ENCODE peak calls at places on chromosomes 6 and 20, in nine cellular contexts. P, E, U, Y, J, B, H, Z and O are unnamed samples.

GRCh38 chr6:138540468-138540867 is 41.2 kb upstream of the NHSL1 start:
- DNase-seq in P (no peak), E (peak; percentile 96), U (peak; percentile 90), Y (no peak), J (peak; percentile 93), B (no peak), H (peak; percentile 98), Z (no peak), O (no peak)

GRCh38 chr6:78746457-78746856 is 120.9 kb upstream of the IRAK1BP1 start:
- DNase-seq in P (no peak), E (peak; percentile 70), U (peak; percentile 16), Y (no peak), J (peak; percentile 57), B (no peak), H (peak; percentile 86), Z (no peak), O (no peak)

GRCh38 chr20:17652411-17652810 is 29.6 kb downstream of the RRBP1 start:
- DNase-seq in P (no peak), E (no peak), U (no peak), Y (no peak), J (no peak), B (no peak), H (no peak), Z (no peak), O (no peak)

GRCh38 chr6:110066091-110066490 is 88.0 kb downstream of the GPR6 start:
- DNase-seq in P (no peak), E (no peak), U (no peak), Y (no peak), J (no peak), B (no peak), H (no peak), Z (no peak), O (no peak)

GRCh38 chr20:36571564-36572504 is 1.6 kb upstream of the TGIF2 start:
- DNase-seq in P (no peak), E (no peak), U (no peak), Y (no peak), J (no peak), B (no peak), H (no peak), Z (no peak), O (no peak)

GRCh38 chr6:1313755-1314503 is 2.0 kb downstream of the FOXQ1 start:
- DNase-seq in P (no peak), E (no peak), U (no peak), Y (no peak), J (peak; percentile 25), B (peak; percentile 73), H (no peak), Z (peak; percentile 39), O (peak; percentile 77)

GRCh38 chr6:14763139-14763538 is 482.7 kb upstream of the JARID2 start:
- DNase-seq in P (no peak), E (peak; percentile 34), U (peak; percentile 30), Y (no peak), J (peak; percentile 76), B (peak; percentile 57), H (peak; percentile 13), Z (no peak), O (no peak)

GRCh38 chr6:83511901-83512681 is at the start of gene PRSS35:
- DNase-seq in P (no peak), E (peak; percentile 27), U (peak; percentile 61), Y (peak; percentile 22), J (peak; percentile 47), B (peak; percentile 14), H (peak; percentile 40), Z (no peak), O (peak; percentile 22)

GRCh38 chr20:31838646-31839292 is 6.6 kb downstream of the FOXS1 start:
- DNase-seq in P (no peak), E (no peak), U (peak; percentile 70), Y (no peak), J (no peak), B (peak; percentile 55), H (no peak), Z (no peak), O (no peak)

GRCh38 chr20:61874421-61875068 is 191.1 kb downstream of the TAF4 start:
- DNase-seq in P (no peak), E (peak; percentile 12), U (no peak), Y (no peak), J (peak; percentile 35), B (no peak), H (peak; percentile 1), Z (no peak), O (peak; percentile 48)

GRCh38 chr20:40958598-40958997 is 70.0 kb upstream of the TOP1 start:
- DNase-seq in P (no peak), E (no peak), U (no peak), Y (no peak), J (no peak), B (no peak), H (no peak), Z (no peak), O (no peak)

GRCh38 chr6:106884576-106884975 is 90.0 kb downstream of the CD24 start:
- DNase-seq in P (no peak), E (no peak), U (no peak), Y (no peak), J (no peak), B (no peak), H (no peak), Z (no peak), O (no peak)

GRCh38 chr6:4676016-4676415 is 100.2 kb upstream of the CDYL start:
- DNase-seq in P (no peak), E (no peak), U (no peak), Y (no peak), J (no peak), B (no peak), H (no peak), Z (no peak), O (no peak)

GRCh38 chr6:148044261-148044731 is 298.3 kb upstream of the SASH1 start:
- DNase-seq in P (no peak), E (peak; percentile 15), U (no peak), Y (no peak), J (peak; percentile 50), B (no peak), H (no peak), Z (no peak), O (no peak)

GRCh38 chr6:79466222-79466834 is 70.9 kb downstream of the LCA5 start:
- DNase-seq in P (no peak), E (no peak), U (peak; percentile 71), Y (no peak), J (peak; percentile 53), B (no peak), H (peak; percentile 58), Z (no peak), O (no peak)

GRCh38 chr20:24100370-24101011 is 111.9 kb upstream of the GGTLC1 start:
- DNase-seq in P (peak; percentile 41), E (no peak), U (peak; percentile 76), Y (no peak), J (peak; percentile 43), B (peak; percentile 81), H (peak; percentile 56), Z (peak; percentile 78), O (peak; percentile 89)

GRCh38 chr20:63461364-63461763 is 11.1 kb downstream of the KCNQ2 start:
- DNase-seq in P (no peak), E (no peak), U (no peak), Y (no peak), J (no peak), B (peak; percentile 39), H (no peak), Z (no peak), O (no peak)

GRCh38 chr6:36735110-36735971 is 37.7 kb downstream of the RAB44 start:
- DNase-seq in P (no peak), E (peak; percentile 69), U (peak; percentile 97), Y (no peak), J (peak; percentile 97), B (no peak), H (peak; percentile 98), Z (no peak), O (no peak)

GRCh38 chr6:163603395-163603794 is 188.9 kb downstream of the QKI start:
- DNase-seq in P (no peak), E (no peak), U (no peak), Y (no peak), J (no peak), B (no peak), H (no peak), Z (no peak), O (no peak)

GRCh38 chr6:77332915-77333623 is 130.2 kb downstream of the HTR1B start:
- DNase-seq in P (no peak), E (no peak), U (no peak), Y (no peak), J (no peak), B (no peak), H (no peak), Z (no peak), O (no peak)

GRCh38 chr6:80321011-80321410 is 214.5 kb downstream of the BCKDHB start:
- DNase-seq in P (no peak), E (no peak), U (no peak), Y (no peak), J (no peak), B (no peak), H (no peak), Z (no peak), O (no peak)

GRCh38 chr6:26312501-26313390 is 52.3 kb upstream of the BTN3A2 start:
- DNase-seq in P (peak; percentile 84), E (peak; percentile 93), U (peak; percentile 84), Y (peak; percentile 56), J (peak; percentile 93), B (peak; percentile 87), H (peak; percentile 94), Z (peak; percentile 74), O (peak; percentile 88)

GRCh38 chr6:143169440-143169839 is 108.8 kb downstream of the AIG1 start:
- DNase-seq in P (no peak), E (no peak), U (no peak), Y (no peak), J (no peak), B (no peak), H (no peak), Z (no peak), O (no peak)

GRCh38 chr6:152270301-152270925 is 366.7 kb downstream of the SYNE1 start:
- DNase-seq in P (no peak), E (peak; percentile 74), U (peak; percentile 44), Y (no peak), J (peak; percentile 78), B (no peak), H (peak; percentile 72), Z (peak; percentile 43), O (no peak)

GRCh38 chr6:84758486-84758885 is 5.9 kb downstream of the TBX18 start:
- DNase-seq in P (no peak), E (no peak), U (peak; percentile 53), Y (no peak), J (no peak), B (no peak), H (no peak), Z (no peak), O (no peak)

GRCh38 chr6:71420693-71421328 is 132.2 kb downstream of the OGFRL1 start:
- DNase-seq in P (no peak), E (peak; percentile 93), U (peak; percentile 96), Y (peak; percentile 97), J (peak; percentile 98), B (peak; percentile 95), H (peak; percentile 95), Z (peak; percentile 89), O (no peak)

GRCh38 chr6:79431469-79431868 is 105.8 kb downstream of the LCA5 start:
- DNase-seq in P (no peak), E (no peak), U (no peak), Y (no peak), J (no peak), B (no peak), H (no peak), Z (no peak), O (no peak)

GRCh38 chr6:3592371-3592941 is 135.6 kb upstream of the SLC22A23 start:
- DNase-seq in P (no peak), E (peak; percentile 94), U (peak; percentile 98), Y (no peak), J (peak; percentile 99), B (peak; percentile 74), H (peak; percentile 96), Z (peak; percentile 96), O (peak; percentile 27)

GRCh38 chr6:166005846-166006592 is 161.6 kb downstream of the TBXT start:
- DNase-seq in P (no peak), E (peak; percentile 87), U (peak; percentile 91), Y (peak; percentile 41), J (peak; percentile 71), B (peak; percentile 62), H (peak; percentile 90), Z (no peak), O (no peak)

GRCh38 chr20:5168582-5169396 is 42.0 kb downstream of the CDS2 start:
- DNase-seq in P (no peak), E (peak; percentile 26), U (peak; percentile 52), Y (no peak), J (peak; percentile 48), B (no peak), H (peak; percentile 19), Z (peak; percentile 48), O (peak; percentile 47)

GRCh38 chr6:141110486-141110885 is 1022.2 kb upstream of the GJE1 start:
- DNase-seq in P (no peak), E (peak; percentile 79), U (peak; percentile 79), Y (no peak), J (peak; percentile 34), B (no peak), H (peak; percentile 87), Z (no peak), O (no peak)